ENCODE peak calls at places on chromosome 12, in nine cellular contexts. R is ACHN, F is lung microvascular endothelial cell, H is EL, U is HuH-7, M is tibial artery, S is COLO829, O is AG04449, V is naive B cell. X is an unnamed sample.

GRCh38 chr12:67484788-67485480 is 163.6 kb upstream of the DYRK2 start:
- DNase-seq in R (no peak), F (no peak), H (no peak), U (no peak), M (no peak), S (no peak), O (no peak), V (no peak), X (no peak)

GRCh38 chr12:116853507-116853906 is 27.7 kb downstream of the HRK start:
- DNase-seq in R (no peak), F (no peak), H (no peak), U (no peak), M (no peak), S (no peak), O (no peak), V (no peak), X (no peak)

GRCh38 chr12:123934016-123934620 is 38.5 kb downstream of the CCDC92 start:
- DNase-seq in R (no peak), F (no peak), H (no peak), U (no peak), M (no peak), S (no peak), O (no peak), V (no peak), X (no peak)

GRCh38 chr12:78540621-78541336 is 323.8 kb upstream of the SYT1 start:
- DNase-seq in R (no peak), F (no peak), H (peak; percentile 8), U (no peak), M (no peak), S (no peak), O (no peak), V (no peak), X (no peak)

GRCh38 chr12:4881665-4882064 is 28.0 kb upstream of the KCNA1 start:
- DNase-seq in R (no peak), F (no peak), H (no peak), U (no peak), M (no peak), S (no peak), O (no peak), V (no peak), X (peak; percentile 53)

GRCh38 chr12:116659771-116660481 is 77.9 kb downstream of the SPRING1 start:
- DNase-seq in R (peak; percentile 22), F (no peak), H (peak; percentile 33), U (no peak), M (no peak), S (no peak), O (no peak), V (no peak), X (no peak)

GRCh38 chr12:72081787-72082186 is 143.1 kb downstream of the TPH2 start:
- DNase-seq in R (no peak), F (no peak), H (no peak), U (no peak), M (no peak), S (no peak), O (no peak), V (no peak), X (no peak)

GRCh38 chr12:100461330-100461973 is 12.2 kb upstream of the NR1H4 start:
- DNase-seq in R (no peak), F (no peak), H (no peak), U (no peak), M (no peak), S (no peak), O (no peak), V (no peak), X (no peak)

GRCh38 chr12:94730846-94731245 is 80.5 kb upstream of the TMCC3 start:
- DNase-seq in R (no peak), F (no peak), H (no peak), U (no peak), M (no peak), S (no peak), O (no peak), V (no peak), X (no peak)

X was measured in heart left ventricle.